ENCODE peak calls at places on chromosomes 1 and 21, in four cellular contexts. R is K562, Z is GM23338, O is endothelial cell of umbilical vein. V is an unnamed sample.

GRCh38 chr1:153733970-153734369 is 6.1 kb downstream of the INTS3 start:
- DNase-seq in R (no peak), O (no peak), Z (no peak), V (no peak)

GRCh38 chr1:201599548-201599947 is 60.6 kb downstream of the NAV1 start:
- DNase-seq in O (no peak), Z (no peak), R (no peak), V (no peak)

GRCh38 chr1:228174482-228175315 is 9.1 kb downstream of the IBA57 start:
- DNase-seq in O (no peak), Z (peak; percentile 74), R (peak; percentile 81), V (no peak)

GRCh38 chr21:14064296-14064645 is 146.5 kb downstream of the LIPI start:
- DNase-seq in Z (peak; percentile 52), R (no peak), O (no peak), V (no peak)

GRCh38 chr1:151820940-151821339 is 10.7 kb downstream of the RORC start:
- DNase-seq in R (no peak), Z (no peak), O (no peak), V (no peak)

GRCh38 chr21:37060296-37060695 is 12.6 kb downstream of the PIGP start:
- DNase-seq in O (peak; percentile 77), R (peak; percentile 52), Z (peak; percentile 80), V (peak; percentile 80)

GRCh38 chr1:8059161-8059622 is 33.1 kb upstream of the ERRFI1 start:
- DNase-seq in Z (no peak), O (no peak), R (no peak), V (no peak)

GRCh38 chr1:26282694-26283019 is 2.8 kb downstream of the SH3BGRL3 start:
- DNase-seq in Z (no peak), O (no peak), R (peak; percentile 31), V (no peak)

GRCh38 chr1:218718977-218719376 is 373.8 kb downstream of the TGFB2 start:
- DNase-seq in O (peak; percentile 23), Z (no peak), R (no peak), V (no peak)

GRCh38 chr21:33586927-33587326 is 1.6 kb downstream of the DONSON start:
- DNase-seq in Z (no peak), R (no peak), O (no peak), V (no peak)

GRCh38 chr1:19163261-19163660 is 46.8 kb downstream of the UBR4 start:
- DNase-seq in Z (no peak), O (peak; percentile 71), R (no peak), V (no peak)

GRCh38 chr1:40784141-40784770 is 669 bp downstream of the KCNQ4 start:
- DNase-seq in Z (peak; percentile 65), O (no peak), R (peak; percentile 54), V (no peak)

GRCh38 chr1:9553736-9554144 is 14.5 kb downstream of the SLC25A33 start:
- DNase-seq in R (no peak), Z (no peak), O (no peak), V (no peak)

GRCh38 chr1:203600782-203601513 is 25.7 kb upstream of the ATP2B4 start:
- DNase-seq in R (no peak), O (no peak), Z (no peak), V (no peak)

GRCh38 chr1:209937996-209938959 is at the start of gene SYT14:
- DNase-seq in R (no peak), Z (peak; percentile 91), O (peak; percentile 14), V (no peak)

GRCh38 chr1:188958461-188959115 is 1519.1 kb downstream of the BRINP3 start:
- DNase-seq in Z (peak; percentile 14), O (no peak), R (no peak), V (no peak)

GRCh38 chr1:107669996-107670395 is 295.0 kb downstream of the VAV3 start:
- DNase-seq in R (no peak), Z (no peak), O (peak; percentile 40), V (no peak)

GRCh38 chr1:151992345-151993083 is 1.1 kb downstream of the S100A10 start:
- DNase-seq in Z (peak; percentile 81), R (peak; percentile 80), O (peak; percentile 86), V (no peak)

GRCh38 chr1:30878016-30878415 is 30.5 kb downstream of the SDC3 start:
- DNase-seq in R (no peak), O (no peak), Z (no peak), V (no peak)

GRCh38 chr1:6101826-6102225 is 56.1 kb downstream of the KCNAB2 start:
- DNase-seq in R (no peak), O (no peak), Z (no peak), V (no peak)

GRCh38 chr1:5915587-5916571 is 76.3 kb downstream of the NPHP4 start:
- DNase-seq in O (peak; percentile 40), Z (peak; percentile 61), R (peak; percentile 66), V (peak; percentile 10)

GRCh38 chr21:42461185-42461520 is 34.9 kb downstream of the RSPH1 start:
- DNase-seq in R (no peak), Z (no peak), O (no peak), V (no peak)

GRCh38 chr21:34989337-34990151 is 59.6 kb downstream of the RUNX1 start:
- DNase-seq in O (no peak), R (no peak), Z (no peak), V (no peak)

GRCh38 chr21:21246007-21246406 is 247.8 kb downstream of the NCAM2 start:
- DNase-seq in Z (no peak), O (no peak), R (no peak), V (no peak)

GRCh38 chr1:165671531-165671930 is 26.8 kb downstream of the ALDH9A1 start:
- DNase-seq in Z (no peak), R (no peak), O (no peak), V (no peak)

GRCh38 chr1:89904219-89904980 is 83.6 kb downstream of the LRRC8D start:
- DNase-seq in R (peak; percentile 68), Z (no peak), O (peak; percentile 81), V (no peak)

GRCh38 chr21:29256125-29256895 is 42.4 kb upstream of the BACH1 start:
- DNase-seq in Z (no peak), R (no peak), O (peak; percentile 52), V (no peak)

GRCh38 chr1:23522244-23523013 is 8.6 kb downstream of the E2F2 start:
- DNase-seq in Z (no peak), R (no peak), O (no peak), V (no peak)

GRCh38 chr1:87370519-87370918 is 41.8 kb downstream of the LMO4 start:
- DNase-seq in R (no peak), O (no peak), Z (peak; percentile 16), V (no peak)

GRCh38 chr1:3404801-3405200 is 49.7 kb upstream of the ARHGEF16 start:
- DNase-seq in O (no peak), Z (no peak), R (no peak), V (no peak)
- TF ChIP-seq EZH2 in O (no peak), Z (no peak), R (no peak), V (no peak)

GRCh38 chr1:211638246-211638645 is 37.2 kb downstream of the NEK2 start:
- DNase-seq in R (no peak), O (no peak), Z (no peak), V (no peak)

GRCh38 chr1:211641942-211642341 is 33.5 kb downstream of the NEK2 start:
- DNase-seq in R (no peak), Z (no peak), O (no peak), V (no peak)

GRCh38 chr1:211638723-211639122 is 36.7 kb downstream of the NEK2 start:
- DNase-seq in R (no peak), O (no peak), Z (no peak), V (no peak)

GRCh38 chr1:211637066-211637465 is 38.4 kb downstream of the NEK2 start:
- DNase-seq in Z (no peak), O (no peak), R (no peak), V (no peak)

DNA sequence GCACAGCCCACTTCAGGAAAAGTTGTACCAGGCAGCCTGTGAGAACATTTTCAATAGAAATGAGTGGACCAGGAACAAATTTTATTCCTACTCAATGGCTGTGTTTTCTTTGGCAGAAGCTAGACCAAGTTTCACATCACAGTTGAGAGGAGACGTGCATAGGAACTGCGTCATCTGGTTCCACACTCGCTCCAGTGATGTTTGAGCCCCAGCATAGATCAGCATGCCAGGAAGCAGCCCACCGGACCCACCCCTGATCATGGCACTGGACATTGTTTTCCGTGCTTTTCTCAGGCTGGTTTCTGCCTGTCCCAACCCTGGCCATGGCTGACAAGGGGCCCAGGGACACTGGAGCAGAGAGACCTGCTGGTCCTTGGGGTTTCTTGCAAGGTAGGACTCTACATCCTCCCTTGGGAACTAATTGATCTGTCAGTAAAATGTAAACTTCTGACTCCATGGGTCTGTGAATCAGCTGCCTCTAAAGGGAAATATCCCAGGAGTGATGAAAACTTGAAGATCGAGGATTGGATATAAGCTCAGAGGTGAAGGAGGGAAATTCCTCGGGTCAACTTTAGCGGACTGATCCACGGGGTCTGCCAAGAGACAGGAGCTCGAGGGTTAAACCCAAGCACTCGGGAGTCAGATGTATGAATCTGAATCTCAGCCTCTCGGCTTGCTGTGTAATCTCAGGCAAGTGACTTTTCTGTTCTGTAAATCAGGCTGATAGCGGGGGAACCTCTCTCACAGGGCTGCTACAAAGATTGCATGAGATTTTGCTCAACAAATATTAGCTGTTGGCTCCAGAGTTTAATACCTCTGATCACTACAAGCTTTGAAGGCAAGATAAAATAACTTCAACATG is 35.7 kb downstream of the NEK2 start:
- DNase-seq in Z (no peak), R (no peak), O (peak; percentile 96), V (no peak)
- H3K4me3 ChIP-seq in Z (no peak overlapping the region), R (no peak overlapping the region), O (peak overlapping the region; percentile 31), V (no peak overlapping the region)

GRCh38 chr1:1553821-1554494 is 13.5 kb upstream of the TMEM240 start:
- DNase-seq in O (no peak), R (no peak), Z (no peak), V (no peak)

GRCh38 chr1:1558591-1558990 is 16.1 kb downstream of the SSU72 start:
- DNase-seq in R (no peak), O (no peak), Z (no peak), V (no peak)

GRCh38 chr1:1554926-1555915 is 14.8 kb upstream of the TMEM240 start:
- DNase-seq in Z (no peak), O (peak; percentile 20), R (peak; percentile 69), V (no peak)

GRCh38 chr1:1554550-1554925 is 14.1 kb upstream of the TMEM240 start:
- DNase-seq in R (no peak), O (no peak), Z (no peak), V (no peak)

DNA sequence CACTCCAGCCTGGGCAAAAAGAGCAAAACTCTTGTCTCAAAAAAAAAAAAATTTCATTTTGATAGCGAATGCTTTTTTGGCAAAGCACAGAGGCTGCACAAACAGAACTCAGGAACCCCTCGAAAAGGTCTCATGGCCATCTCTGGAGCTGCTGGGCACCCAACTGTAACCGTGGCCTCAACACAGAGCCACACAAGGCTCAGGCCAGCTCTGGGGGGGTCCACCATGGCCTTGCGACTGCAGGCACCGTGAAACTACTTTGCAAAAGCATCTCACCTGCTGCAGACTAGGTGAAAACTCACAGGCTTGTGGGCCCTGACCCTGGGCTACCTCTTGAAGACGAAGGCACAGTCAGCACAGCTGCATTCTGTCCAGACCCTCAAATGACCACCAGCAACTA is 16.1 kb upstream of the TMEM240 start:
- DNase-seq in Z (no peak), O (no peak), R (no peak), V (no peak)
- TF ChIP-seq POLR2AphosphoS5 in Z (no peak), O (no peak), R (no peak), V (no peak)

GRCh38 chr1:92992877-92993276 is 31.6 kb upstream of the DIPK1A start:
- DNase-seq in O (no peak), R (no peak), Z (no peak), V (no peak)
- TF ChIP-seq EZH2 in O (no peak), R (no peak), Z (no peak), V (no peak)